ENCODE peak calls at places on chromosomes 5 and 9, in ten cellular contexts. T is A673, P is AG04450, J is psoas muscle, F is H1, U is pancreas, W is ovary, A is mammary epithelial cell, X is A549, V is dorsolateral prefrontal cortex. D is an unnamed sample.
A peak's percentile ranks its signal among the peaks of the same experiment; 100 is the strongest.

GRCh38 chr9:29968831-29969230 is 2395.6 kb upstream of the C9orf72 start:
- DNase-seq in P (no peak), V (no peak), X (no peak), T (no peak), A (no peak), F (no peak), U (no peak), J (no peak), W (no peak), D (peak; percentile 64)

GRCh38 chr5:172837640-172838039 is 3.6 kb downstream of the ERGIC1 start:
- DNase-seq in F (no peak), P (no peak), U (peak; percentile 91), T (no peak), A (no peak), W (peak; percentile 48), V (no peak), J (no peak), X (no peak), D (no peak)

GRCh38 chr9:98176391-98177259 is 15.8 kb downstream of the CORO2A start:
- DNase-seq in P (no peak), J (no peak), V (no peak), T (no peak), W (no peak), A (no peak), X (no peak), U (no peak), F (no peak), D (no peak)

GRCh38 chr5:132656774-132657355 is 1.1 kb upstream of the IL13 start:
- DNase-seq in U (no peak), W (no peak), P (no peak), J (no peak), V (no peak), A (no peak), X (no peak), T (no peak), F (no peak), D (peak; percentile 45)

GRCh38 chr5:163460562-163461176 is at the start of gene HMMR:
- DNase-seq in A (no peak), U (no peak), T (peak; percentile 55), V (no peak), J (no peak), W (no peak), X (no peak), F (no peak), P (no peak), D (no peak)

GRCh38 chr5:93874491-93874890 is 133.1 kb upstream of the POU5F2 start:
- DNase-seq in F (no peak), P (no peak), V (no peak), A (no peak), J (no peak), U (no peak), W (no peak), T (no peak), X (no peak), D (no peak)

GRCh38 chr9:123093141-123093540 is 59.7 kb downstream of the GPR21 start:
- DNase-seq in F (no peak), V (no peak), W (no peak), P (no peak), J (no peak), U (no peak), T (no peak), A (no peak), X (no peak), D (no peak)

GRCh38 chr5:133316346-133317343 is 264.8 kb downstream of the HSPA4 start:
- DNase-seq in V (no peak), A (no peak), P (no peak), F (peak; percentile 29), X (peak; percentile 27), T (peak; percentile 15), U (no peak), W (no peak), J (no peak), D (no peak)

GRCh38 chr5:178606269-178606668 is 16.1 kb upstream of the COL23A1 start:
- DNase-seq in F (no peak), T (no peak), W (no peak), A (no peak), P (no peak), V (no peak), X (no peak), J (no peak), U (no peak), D (no peak)

GRCh38 chr5:139133237-139133636 is 64.9 kb downstream of the SIL1 start:
- DNase-seq in F (no peak), T (no peak), X (no peak), U (no peak), P (no peak), A (no peak), W (no peak), J (no peak), V (no peak), D (no peak)

GRCh38 chr5:142888469-142889085 is 118.4 kb downstream of the ARHGAP26 start:
- DNase-seq in A (no peak), U (no peak), F (no peak), V (no peak), P (no peak), X (peak; percentile 60), J (no peak), W (no peak), T (peak; percentile 68), D (no peak)

GRCh38 chr5:150582281-150582791 is 58.1 kb upstream of the SYNPO start:
- DNase-seq in X (no peak), U (peak; percentile 81), W (peak; percentile 92), A (no peak), J (no peak), T (no peak), V (no peak), P (peak; percentile 55), F (no peak), D (no peak)

GRCh38 chr5:136053336-136054121 is 24.7 kb downstream of the TGFBI start:
- DNase-seq in J (peak; percentile 60), P (peak; percentile 86), W (no peak), T (no peak), F (no peak), X (peak; percentile 94), V (no peak), U (no peak), A (peak; percentile 95), D (no peak)

GRCh38 chr5:157540707-157541451 is 34.7 kb downstream of the ADAM19 start:
- DNase-seq in X (no peak), A (peak; percentile 53), F (no peak), W (peak; percentile 33), U (no peak), T (peak; percentile 10), P (no peak), V (no peak), J (peak; percentile 64), D (no peak)

GRCh38 chr5:149210968-149211495 is 60.6 kb upstream of the AFAP1L1 start:
- DNase-seq in U (no peak), X (no peak), J (no peak), T (no peak), W (no peak), A (no peak), F (no peak), V (no peak), P (no peak), D (no peak)

GRCh38 chr9:134793281-134793680 is 87.3 kb upstream of the FCN2 start:
- DNase-seq in W (no peak), J (no peak), F (no peak), X (no peak), P (no peak), U (no peak), V (no peak), T (no peak), A (no peak), D (no peak)

GRCh38 chr5:148455055-148455675 is 71.4 kb downstream of the FBXO38 start:
- DNase-seq in J (no peak), T (no peak), V (no peak), X (no peak), A (no peak), P (no peak), F (no peak), W (no peak), U (no peak), D (no peak)

GRCh38 chr9:115264333-115264732 is 146.4 kb upstream of the TNC start:
- DNase-seq in W (no peak), J (no peak), A (peak; percentile 16), U (no peak), F (no peak), T (no peak), V (no peak), P (no peak), X (no peak), D (no peak)

GRCh38 chr9:93261281-93261680 is 77.3 kb downstream of the WNK2 start:
- DNase-seq in V (no peak), J (no peak), P (no peak), T (no peak), W (no peak), U (peak; percentile 7), A (no peak), X (no peak), F (no peak), D (no peak)
- TF ChIP-seq CTCF in V (no peak), J (no peak), P (no peak), T (no peak), W (no peak), U (no peak), A (no peak), X (no peak), F (no peak), D (no peak)

DNA sequence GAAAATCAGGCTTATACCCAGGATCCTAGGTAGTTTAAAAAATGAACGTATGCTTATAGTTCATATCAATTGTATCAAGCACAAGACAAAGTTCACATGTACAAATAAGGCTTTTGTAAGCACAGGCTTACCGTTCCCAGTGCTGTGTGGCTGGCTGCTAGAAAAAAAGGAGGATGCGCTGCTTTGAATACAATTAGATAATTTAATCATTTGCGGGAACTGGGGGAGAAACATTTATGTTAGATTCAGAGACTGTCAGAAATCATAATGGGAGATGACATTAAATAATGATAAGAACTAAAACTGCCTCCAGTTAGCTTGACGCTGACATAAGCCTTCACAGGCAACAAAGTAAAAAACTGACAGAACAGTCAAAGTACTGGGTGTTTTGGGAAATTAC is 93.2 kb downstream of the FNBP1 start:
- DNase-seq in U (no peak), W (no peak), P (no peak), T (no peak), V (no peak), J (no peak), A (no peak), X (no peak), F (no peak), D (no peak)
- H3K27ac ChIP-seq in U (no peak overlapping the region), W (peak overlapping the region; percentile 22), P (no peak overlapping the region), T (peak overlapping the region; percentile 73), V (peak overlapping the region; percentile 96), J (no peak overlapping the region), A (no peak overlapping the region), X (no peak overlapping the region), F (no peak overlapping the region), D (peak overlapping the region; percentile 36)

DNA sequence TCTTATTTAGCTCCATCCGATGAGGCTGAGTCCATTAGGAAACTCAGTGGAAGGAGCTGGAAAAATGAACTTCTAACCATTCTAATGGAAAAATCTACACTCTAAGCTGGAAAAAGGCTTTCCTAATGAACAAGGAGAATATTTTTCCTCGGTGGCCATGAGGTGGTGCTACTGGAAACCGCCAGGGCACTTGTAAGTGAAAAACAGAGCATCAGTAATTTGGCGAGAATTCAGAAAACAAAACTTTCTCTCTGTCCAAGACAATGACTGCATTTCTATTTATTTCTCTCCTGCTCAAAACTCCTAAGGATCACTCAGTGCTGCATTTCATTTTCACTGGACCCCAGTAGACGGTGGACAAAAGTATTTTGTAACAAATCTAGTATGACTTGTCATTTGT is 237.6 kb downstream of the TENT4A start:
- DNase-seq in X (no peak), U (no peak), W (no peak), A (no peak), P (no peak), J (no peak), V (no peak), T (no peak), F (no peak), D (no peak)
- TF ChIP-seq CTCF in X (no peak), U (no peak), W (no peak), A (no peak), P (no peak), J (no peak), V (peak; percentile 38), T (no peak), F (no peak), D (no peak)

GRCh38 chr9:94139672-94140417 is 55.6 kb downstream of the PTPDC1 start:
- DNase-seq in U (peak; percentile 60), J (peak; percentile 89), X (peak; percentile 72), T (peak; percentile 62), A (peak; percentile 84), V (no peak), W (peak; percentile 89), P (peak; percentile 95), F (no peak), D (peak; percentile 92)
- H3K27ac ChIP-seq in U (no peak overlapping the region), J (peak overlapping the region; percentile 82), X (peak overlapping the region; percentile 88), T (no peak overlapping the region), A (peak overlapping the region; percentile 77), V (peak overlapping the region; percentile 62), W (peak overlapping the region; percentile 46), P (peak overlapping the region; percentile 86), F (no peak overlapping the region), D (peak overlapping the region; percentile 90)